ENCODE peak calls at places on chromosomes 6 and 20, in six cellular contexts. B, T, J, Q, Z and C are unnamed samples.

GRCh38 chr6:118739976-118740771 is 88.8 kb upstream of the CEP85L start:
- DNase-seq in B (no peak), T (no peak), J (no peak), Q (no peak), Z (no peak), C (no peak)

GRCh38 chr6:70831427-70831826 is 125.4 kb downstream of the B3GAT2 start:
- DNase-seq in B (no peak), T (no peak), J (no peak), Q (no peak), Z (no peak), C (no peak)

GRCh38 chr20:43658068-43658722 is 8.7 kb upstream of the MYBL2 start:
- DNase-seq in B (no peak), T (no peak), J (peak), Q (no peak), Z (no peak), C (no peak)

GRCh38 chr6:14270925-14271791 is 153.6 kb downstream of the CD83 start:
- DNase-seq in B (no peak), T (no peak), J (no peak), Q (no peak), Z (no peak), C (peak)

GRCh38 chr6:85690071-85690470 is 47.4 kb upstream of the SYNCRIP start:
- DNase-seq in B (no peak), T (no peak), J (no peak), Q (no peak), Z (no peak), C (no peak)

GRCh38 chr6:75368151-75368779 is 83.7 kb upstream of the TMEM30A start:
- DNase-seq in B (no peak), T (no peak), J (peak), Q (no peak), Z (no peak), C (no peak)

GRCh38 chr20:399182-399707 is 8.9 kb upstream of the RBCK1 start:
- DNase-seq in B (no peak), T (no peak), J (no peak), Q (no peak), Z (no peak), C (no peak)

GRCh38 chr6:33895296-33895695 is 91.5 kb upstream of the MLN start:
- DNase-seq in B (no peak), T (no peak), J (no peak), Q (no peak), Z (no peak), C (no peak)

GRCh38 chr6:79468116-79468515 is 69.1 kb downstream of the LCA5 start:
- DNase-seq in B (no peak), T (no peak), J (no peak), Q (no peak), Z (no peak), C (no peak)

GRCh38 chr6:4145083-4145482 is 9.7 kb upstream of the ECI2 start:
- DNase-seq in B (no peak), T (no peak), J (no peak), Q (no peak), Z (no peak), C (no peak)

GRCh38 chr20:12394786-12395185 is 477.1 kb downstream of the BTBD3 start:
- DNase-seq in B (no peak), T (no peak), J (peak), Q (no peak), Z (no peak), C (no peak)

GRCh38 chr6:68046756-68047155 is 588.3 kb upstream of the ADGRB3 start:
- DNase-seq in B (no peak), T (no peak), J (no peak), Q (no peak), Z (no peak), C (no peak)

GRCh38 chr6:15479761-15480160 is 183.1 kb downstream of the DTNBP1 start:
- DNase-seq in B (no peak), T (no peak), J (no peak), Q (no peak), Z (no peak), C (peak)

GRCh38 chr20:51431321-51431720 is 111.2 kb downstream of the NFATC2 start:
- DNase-seq in B (no peak), T (no peak), J (no peak), Q (no peak), Z (no peak), C (no peak)

GRCh38 chr6:42338573-42339218 is 113.0 kb downstream of the TRERF1 start:
- DNase-seq in B (no peak), T (no peak), J (peak), Q (no peak), Z (no peak), C (no peak)

GRCh38 chr6:2940010-2940850 is 31.1 kb downstream of the SERPINB6 start:
- DNase-seq in B (no peak), T (no peak), J (no peak), Q (no peak), Z (no peak), C (peak)

GRCh38 chr6:32551410-32551809 is 21.3 kb upstream of the HLA-DRB5 start:
- DNase-seq in B (no peak), T (no peak), J (no peak), Q (no peak), Z (no peak), C (no peak)

GRCh38 chr6:17998003-17998402 is 10.6 kb upstream of the KIF13A start:
- DNase-seq in B (no peak), T (no peak), J (no peak), Q (no peak), Z (no peak), C (no peak)

GRCh38 chr6:160024152-160024551 is 55.3 kb downstream of the IGF2R start:
- DNase-seq in B (no peak), T (no peak), J (no peak), Q (no peak), Z (no peak), C (no peak)

GRCh38 chr6:137552809-137553208 is 58.6 kb upstream of the OLIG3 start:
- DNase-seq in B (no peak), T (no peak), J (no peak), Q (no peak), Z (no peak), C (no peak)

GRCh38 chr20:25546048-25546447 is 39.3 kb downstream of the NINL start:
- DNase-seq in B (no peak), T (no peak), J (no peak), Q (no peak), Z (no peak), C (no peak)

GRCh38 chr20:50188879-50189680 is 1.6 kb upstream of the CEBPB start:
- DNase-seq in B (no peak), T (no peak), J (no peak), Q (no peak), Z (no peak), C (no peak)

GRCh38 chr6:44788387-44788981 is 401.0 kb downstream of the CDC5L start:
- DNase-seq in B (no peak), T (no peak), J (no peak), Q (no peak), Z (no peak), C (no peak)

GRCh38 chr20:62225820-62226635 is 6.0 kb upstream of the HRH3 start:
- DNase-seq in B (no peak), T (no peak), J (no peak), Q (no peak), Z (no peak), C (no peak)

GRCh38 chr6:45698046-45698445 is 317.6 kb downstream of the CLIC5 start:
- DNase-seq in B (no peak), T (no peak), J (no peak), Q (no peak), Z (no peak), C (no peak)

GRCh38 chr6:3938715-3939376 is 89.7 kb downstream of the FAM50B start:
- DNase-seq in B (no peak), T (no peak), J (no peak), Q (no peak), Z (no peak), C (no peak)

GRCh38 chr20:6711950-6712634 is 55.4 kb upstream of the BMP2 start:
- DNase-seq in B (no peak), T (no peak), J (peak), Q (no peak), Z (no peak), C (peak)

GRCh38 chr20:1895674-1896496 is 678 bp downstream of the SIRPA start:
- DNase-seq in B (peak), T (peak), J (no peak), Q (no peak), Z (peak), C (peak)

GRCh38 chr6:134503542-134504281 is 185.8 kb upstream of the SGK1 start:
- DNase-seq in B (peak), T (no peak), J (no peak), Q (no peak), Z (no peak), C (no peak)

GRCh38 chr6:165641672-165642156 is 21.3 kb downstream of the PDE10A start:
- DNase-seq in B (no peak), T (no peak), J (peak), Q (no peak), Z (no peak), C (no peak)

GRCh38 chr20:34292496-34292895 is 10.7 kb downstream of the AHCY start:
- DNase-seq in B (no peak), T (no peak), J (no peak), Q (no peak), Z (no peak), C (no peak)

GRCh38 chr20:12053348-12053747 is 135.7 kb downstream of the BTBD3 start:
- DNase-seq in B (no peak), T (no peak), J (no peak), Q (no peak), Z (no peak), C (no peak)

GRCh38 chr6:51644426-51644825 is 443.0 kb downstream of the PKHD1 start:
- DNase-seq in B (no peak), T (no peak), J (no peak), Q (no peak), Z (no peak), C (no peak)

GRCh38 chr20:12762725-12763124 is 246.0 kb upstream of the SPTLC3 start:
- DNase-seq in B (no peak), T (peak), J (no peak), Q (no peak), Z (no peak), C (no peak)

GRCh38 chr20:36808317-36809257 is 35.0 kb upstream of the DSN1 start:
- DNase-seq in B (no peak), T (peak), J (peak), Q (no peak), Z (no peak), C (peak)

GRCh38 chr20:52104546-52105044 is 87.0 kb downstream of the ZFP64 start:
- DNase-seq in B (no peak), T (no peak), J (no peak), Q (no peak), Z (no peak), C (no peak)

GRCh38 chr6:161033667-161034066 is 42.1 kb downstream of the MAP3K4 start:
- DNase-seq in B (no peak), T (no peak), J (no peak), Q (no peak), Z (no peak), C (no peak)

GRCh38 chr6:155706806-155707205 is 251.2 kb upstream of the NOX3 start:
- DNase-seq in B (no peak), T (no peak), J (no peak), Q (no peak), Z (no peak), C (no peak)